ENCODE peak calls at places on chromosomes 7 and 10, in four cellular contexts. Y, D, E and P are unnamed samples.

GRCh38 chr7:2031496-2031895 is 201.2 kb downstream of the MAD1L1 start:
- DNase-seq in D (no peak), E (no peak), Y (peak; percentile 25), P (no peak)

GRCh38 chr7:74495112-74495880 is 41.6 kb downstream of the GTF2IRD1 start:
- DNase-seq in E (no peak), D (no peak), Y (no peak), P (no peak)

GRCh38 chr7:105136221-105136620 is 122.2 kb downstream of the KMT2E start:
- DNase-seq in Y (no peak), D (no peak), E (no peak), P (no peak)

GRCh38 chr7:73740212-73740611 is 1.6 kb upstream of the ABHD11 start:
- DNase-seq in E (no peak), Y (peak; percentile 28), D (no peak), P (no peak)

GRCh38 chr10:3460420-3461128 is 288.0 kb upstream of the PITRM1 start:
- DNase-seq in D (no peak), Y (no peak), E (no peak), P (no peak)

GRCh38 chr10:62170738-62171137 is 97.9 kb downstream of the RTKN2 start:
- DNase-seq in Y (no peak), D (no peak), E (no peak), P (no peak)

GRCh38 chr10:124447741-124448466 is 1.9 kb downstream of the NKX1-2 start:
- DNase-seq in E (no peak), D (no peak), Y (no peak), P (no peak)

GRCh38 chr10:130300608-130301025 is 164.4 kb downstream of the GLRX3 start:
- DNase-seq in E (peak; percentile 68), D (no peak), Y (peak; percentile 82), P (peak; percentile 74)

GRCh38 chr7:106774768-106775551 is 90.1 kb upstream of the PIK3CG start:
- DNase-seq in Y (no peak), E (peak; percentile 61), D (peak; percentile 93), P (peak; percentile 56)

GRCh38 chr7:2824026-2824677 is 20.0 kb downstream of the GNA12 start:
- DNase-seq in D (no peak), E (no peak), Y (no peak), P (no peak)

GRCh38 chr7:13117103-13117502 is 429.7 kb downstream of the ARL4A start:
- DNase-seq in Y (no peak), D (peak; percentile 12), E (peak; percentile 50), P (peak; percentile 27)

GRCh38 chr7:13111230-13111629 is 423.8 kb downstream of the ARL4A start:
- DNase-seq in D (peak; percentile 4), Y (no peak), E (no peak), P (no peak)

GRCh38 chr7:13110107-13110506 is 422.7 kb downstream of the ARL4A start:
- DNase-seq in E (no peak), Y (no peak), D (no peak), P (no peak)

GRCh38 chr7:13115829-13116228 is 428.4 kb downstream of the ARL4A start:
- DNase-seq in Y (no peak), D (no peak), E (no peak), P (no peak)

DNA sequence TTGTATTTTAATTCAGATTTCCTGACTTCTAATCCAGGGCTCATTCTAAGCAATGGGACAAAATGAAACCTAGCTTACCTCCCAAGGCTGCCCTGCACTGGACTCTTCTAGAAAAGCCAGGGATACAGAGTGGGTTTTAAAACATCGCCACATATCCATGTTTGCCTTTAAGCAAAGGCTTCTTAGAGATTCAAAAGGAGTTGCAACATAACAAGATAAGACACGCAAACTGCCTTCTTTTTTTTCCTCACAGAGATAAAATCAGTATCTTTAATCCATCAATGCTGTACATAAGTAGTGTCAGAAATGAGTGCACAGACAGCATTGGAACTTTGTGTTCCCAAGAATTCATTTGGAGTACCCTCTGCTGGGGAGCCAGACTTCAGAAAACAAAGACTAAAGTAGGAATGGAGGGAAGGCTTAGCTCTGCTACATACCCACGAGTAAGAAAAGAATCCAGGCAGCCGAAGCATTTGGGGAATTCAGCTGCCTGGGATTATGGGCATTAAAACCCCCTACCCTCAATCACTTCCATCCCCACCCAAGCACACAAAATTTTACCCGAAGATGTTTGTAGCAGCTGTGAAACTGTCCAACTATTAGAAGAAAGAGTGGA is 427.8 kb downstream of the ARL4A start:
- DNase-seq in E (peak; percentile 55), Y (no peak), D (no peak), P (peak; percentile 53)
- TF ChIP-seq CTCF in E (peak; percentile 29), Y (no peak), D (peak; percentile 18), P (peak; percentile 8)

GRCh38 chr10:4677296-4678021 is 148.5 kb upstream of the AKR1E2 start:
- DNase-seq in E (peak; percentile 94), Y (no peak), D (peak; percentile 42), P (peak; percentile 98)
- H3K4me3 ChIP-seq in E (peak overlapping the region; percentile 44), Y (no peak overlapping the region), D (peak overlapping the region; percentile 40), P (peak overlapping the region; percentile 9)

GRCh38 chr10:16481052-16481728 is 40.5 kb downstream of the C1QL3 start:
- DNase-seq in E (no peak), D (no peak), Y (no peak), P (peak; percentile 17)
- TF ChIP-seq CTCF in E (no peak), D (no peak), Y (no peak), P (no peak)

GRCh38 chr10:122062831-122063674 is 74.1 kb downstream of the TACC2 start:
- DNase-seq in D (peak; percentile 82), Y (peak; percentile 85), E (peak; percentile 96), P (peak; percentile 95)
- H3K4me3 ChIP-seq in D (no peak overlapping the region), Y (no peak overlapping the region), E (no peak overlapping the region), P (no peak overlapping the region)

GRCh38 chr7:101094791-101095375 is 9.6 kb downstream of the TRIM56 start:
- DNase-seq in Y (peak; percentile 66), D (peak; percentile 68), E (peak; percentile 81), P (peak; percentile 89)
- TF ChIP-seq CTCF in Y (peak; percentile 76), D (peak; percentile 88), E (peak; percentile 80), P (peak; percentile 86)

GRCh38 chr7:157000741-157001653 is 9.5 kb downstream of the MNX1 start:
- DNase-seq in E (no peak), D (no peak), Y (no peak), P (no peak)

GRCh38 chr7:156998988-156999610 is 11.4 kb downstream of the MNX1 start:
- DNase-seq in D (no peak), Y (no peak), E (no peak), P (no peak)

GRCh38 chr7:156999611-157000046 is 10.8 kb downstream of the MNX1 start:
- DNase-seq in D (no peak), E (no peak), Y (no peak), P (no peak)

GRCh38 chr7:157001920-157002818 is 8.3 kb downstream of the MNX1 start:
- DNase-seq in Y (no peak), D (no peak), E (no peak), P (no peak)

DNA sequence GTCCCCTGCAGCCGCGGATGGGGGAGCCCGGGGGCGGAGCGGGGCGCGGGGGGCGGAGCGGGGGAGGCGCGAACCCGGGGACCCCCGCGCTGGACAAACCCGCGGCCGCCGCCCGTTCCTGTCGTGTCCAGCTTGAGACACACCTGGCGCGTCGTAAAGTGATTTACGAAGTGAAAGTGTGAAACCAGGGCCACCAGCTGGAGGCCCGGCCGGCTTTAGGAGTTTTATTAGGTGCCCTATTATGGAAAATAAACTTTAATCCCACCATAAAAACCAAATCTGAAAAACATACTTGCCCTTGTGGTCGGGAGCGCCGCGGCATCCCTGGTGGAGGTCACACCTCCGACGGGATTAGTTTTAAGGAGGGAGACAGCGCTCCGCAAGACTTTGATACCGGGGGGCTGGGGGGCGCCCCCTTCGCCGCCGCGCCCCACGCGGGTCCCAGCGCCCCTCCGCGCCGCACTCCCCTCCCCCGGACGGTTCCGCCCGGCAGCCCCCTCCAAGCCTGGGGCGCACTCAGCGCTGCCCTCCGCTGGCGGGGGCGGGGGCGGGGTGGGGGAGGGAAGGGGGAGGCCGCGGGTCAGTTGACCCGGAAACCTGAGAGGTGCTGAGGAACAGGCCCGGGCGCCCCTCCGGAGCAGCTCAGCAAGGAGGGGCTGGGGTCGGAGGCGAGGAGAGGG is 10.3 kb downstream of the MNX1 start:
- DNase-seq in Y (no peak), D (no peak), E (no peak), P (no peak)
- H3K4me3 ChIP-seq in Y (peak overlapping the region; percentile 43), D (peak overlapping the region; percentile 12), E (peak overlapping the region; percentile 37), P (peak overlapping the region; percentile 42)